ENCODE peak calls at places on chromosomes 16 and 17, in four cellular contexts. One of them, this sample, is unnamed.

GRCh38 chr16:68231384-68232136 is 4.4 kb downstream of the ESRP2 start:
- DNase-seq in H1: no peak
- DNase-seq in HepG2: no peak
- DNase-seq in K562: no peak
- DNase-seq in this sample: no peak

GRCh38 chr16:79013004-79013403 is 587.5 kb downstream of the MAF start:
- DNase-seq in H1: no peak
- DNase-seq in HepG2: no peak
- DNase-seq in K562: no peak
- DNase-seq in this sample: no peak

GRCh38 chr17:50794361-50794760 is 27.0 kb upstream of the ANKRD40CL start:
- DNase-seq in H1: no peak
- DNase-seq in HepG2: no peak
- DNase-seq in K562: no peak
- DNase-seq in this sample: no peak

GRCh38 chr17:80819422-80820164 is 172.0 kb upstream of the CHMP6 start:
- DNase-seq in H1: no peak
- DNase-seq in HepG2: peak; percentile 29
- DNase-seq in K562: no peak
- DNase-seq in this sample: no peak

GRCh38 chr17:47949197-47949759 is 7.9 kb downstream of the PNPO start:
- DNase-seq in H1: peak; percentile 82
- DNase-seq in HepG2: peak; percentile 80
- DNase-seq in K562: peak; percentile 85
- DNase-seq in this sample: peak; percentile 67

GRCh38 chr16:797120-797420 is 3.5 kb downstream of the GNG13 start:
- DNase-seq in H1: no peak
- DNase-seq in HepG2: no peak
- DNase-seq in K562: peak; percentile 78
- DNase-seq in this sample: no peak

GRCh38 chr17:74430706-74431567 is 951 bp upstream of the GPRC5C start:
- DNase-seq in H1: no peak
- DNase-seq in HepG2: peak; percentile 95
- DNase-seq in K562: peak; percentile 63
- DNase-seq in this sample: peak; percentile 40

GRCh38 chr17:50094753-50095616 is at the start of gene PDK2:
- DNase-seq in H1: peak; percentile 85
- DNase-seq in HepG2: peak; percentile 95
- DNase-seq in K562: peak; percentile 85
- DNase-seq in this sample: peak; percentile 96

GRCh38 chr16:53931946-53932345 is 228.0 kb downstream of the FTO start:
- DNase-seq in H1: no peak
- DNase-seq in HepG2: no peak
- DNase-seq in K562: no peak
- DNase-seq in this sample: no peak

GRCh38 chr17:14429084-14429483 is 128.2 kb downstream of the HS3ST3B1 start:
- DNase-seq in H1: no peak
- DNase-seq in HepG2: no peak
- DNase-seq in K562: no peak
- DNase-seq in this sample: no peak

GRCh38 chr17:32627233-32628008 is 140.6 kb downstream of the CDK5R1 start:
- DNase-seq in H1: peak; percentile 41
- DNase-seq in HepG2: no peak
- DNase-seq in K562: no peak
- DNase-seq in this sample: no peak

GRCh38 chr16:85363881-85364280 is 249.2 kb upstream of the GSE1 start:
- DNase-seq in H1: no peak
- DNase-seq in HepG2: no peak
- DNase-seq in K562: no peak
- DNase-seq in this sample: no peak

GRCh38 chr17:46889992-46890564 is 32.9 kb upstream of the GOSR2 start:
- DNase-seq in H1: no peak
- DNase-seq in HepG2: no peak
- DNase-seq in K562: no peak
- DNase-seq in this sample: no peak

GRCh38 chr16:65453646-65454045 is 331.8 kb upstream of the CDH11 start:
- DNase-seq in H1: no peak
- DNase-seq in HepG2: no peak
- DNase-seq in K562: no peak
- DNase-seq in this sample: no peak

GRCh38 chr17:74274703-74275340 is 788 bp downstream of the DNAI2 start:
- DNase-seq in H1: no peak
- DNase-seq in HepG2: no peak
- DNase-seq in K562: no peak
- DNase-seq in this sample: no peak

GRCh38 chr17:55238931-55239297 is 25.8 kb upstream of the HLF start:
- DNase-seq in H1: no peak
- DNase-seq in HepG2: peak; percentile 44
- DNase-seq in K562: peak; percentile 38
- DNase-seq in this sample: no peak

GRCh38 chr17:59785091-59785799 is 77.8 kb downstream of the VMP1 start:
- DNase-seq in H1: no peak
- DNase-seq in HepG2: peak; percentile 64
- DNase-seq in K562: no peak
- DNase-seq in this sample: no peak

GRCh38 chr17:70558821-70559220 is 389.5 kb downstream of the KCNJ2 start:
- DNase-seq in H1: no peak
- DNase-seq in HepG2: no peak
- DNase-seq in K562: no peak
- DNase-seq in this sample: no peak

GRCh38 chr17:38430316-38430715 is 2.1 kb downstream of the ARHGAP23 start:
- DNase-seq in H1: no peak
- DNase-seq in HepG2: no peak
- DNase-seq in K562: no peak
- DNase-seq in this sample: no peak

GRCh38 chr16:50284131-50284911 is 18.0 kb downstream of the ADCY7 start:
- DNase-seq in H1: no peak
- DNase-seq in HepG2: peak; percentile 46
- DNase-seq in K562: no peak
- DNase-seq in this sample: no peak

GRCh38 chr17:19264681-19265080 is 27.5 kb downstream of the EPN2 start:
- DNase-seq in H1: no peak
- DNase-seq in HepG2: no peak
- DNase-seq in K562: no peak
- DNase-seq in this sample: no peak

GRCh38 chr16:87702325-87702811 is 63.4 kb downstream of the KLHDC4 start:
- DNase-seq in H1: no peak
- DNase-seq in HepG2: peak; percentile 19
- DNase-seq in K562: peak; percentile 60
- DNase-seq in this sample: no peak

GRCh38 chr16:5428932-5429331 is 331.3 kb upstream of the EEF2KMT start:
- DNase-seq in H1: no peak
- DNase-seq in HepG2: peak; percentile 9
- DNase-seq in K562: no peak
- DNase-seq in this sample: no peak
- TF ChIP-seq FOSL1 in H1: no peak
- TF ChIP-seq FOSL1 in HepG2: no peak
- TF ChIP-seq FOSL1 in K562: no peak
- TF ChIP-seq FOSL1 in this sample: no peak

GRCh38 chr16:77037696-77038347 is 153.2 kb upstream of the MON1B start:
- DNase-seq in H1: no peak
- DNase-seq in HepG2: no peak
- DNase-seq in K562: no peak
- DNase-seq in this sample: no peak

GRCh38 chr16:77041468-77041867 is 149.5 kb upstream of the MON1B start:
- DNase-seq in H1: no peak
- DNase-seq in HepG2: no peak
- DNase-seq in K562: no peak
- DNase-seq in this sample: no peak

GRCh38 chr16:77043076-77043475 is 147.9 kb upstream of the MON1B start:
- DNase-seq in H1: no peak
- DNase-seq in HepG2: no peak
- DNase-seq in K562: no peak
- DNase-seq in this sample: peak; percentile 8
- TF ChIP-seq FOSL1 in H1: no peak
- TF ChIP-seq FOSL1 in HepG2: no peak
- TF ChIP-seq FOSL1 in K562: no peak
- TF ChIP-seq FOSL1 in this sample: no peak

GRCh38 chr17:7241047-7241733 is 1.1 kb downstream of the GABARAP start:
- DNase-seq in H1: no peak
- DNase-seq in HepG2: no peak
- DNase-seq in K562: no peak
- DNase-seq in this sample: no peak

GRCh38 chr17:7239091-7240027 is at the start of gene PHF23:
- DNase-seq in H1: peak; percentile 99
- DNase-seq in HepG2: peak; percentile 97
- DNase-seq in K562: peak; percentile 82
- DNase-seq in this sample: peak; percentile 99

GRCh38 chr17:7241783-7242716 is at the start of gene GABARAP:
- DNase-seq in H1: no peak
- DNase-seq in HepG2: peak; percentile 82
- DNase-seq in K562: peak; percentile 70
- DNase-seq in this sample: peak; percentile 83

GRCh38 chr17:7240375-7240774 is 1.1 kb upstream of the PHF23 start:
- DNase-seq in H1: no peak
- DNase-seq in HepG2: no peak
- DNase-seq in K562: no peak
- DNase-seq in this sample: no peak

GRCh38 chr17:7242717-7243576 is 698 bp upstream of the GABARAP start:
- DNase-seq in H1: no peak
- DNase-seq in HepG2: peak; percentile 92
- DNase-seq in K562: peak; percentile 73
- DNase-seq in this sample: peak; percentile 95
- TF ChIP-seq FOSL1 in H1: peak; percentile 83
- TF ChIP-seq FOSL1 in HepG2: no peak
- TF ChIP-seq FOSL1 in K562: peak; percentile 32
- TF ChIP-seq FOSL1 in this sample: peak; percentile 44

GRCh38 chr16:17374668-17375255 is 96.0 kb downstream of the XYLT1 start:
- DNase-seq in H1: no peak
- DNase-seq in HepG2: no peak
- DNase-seq in K562: no peak
- DNase-seq in this sample: no peak
- TF ChIP-seq FOSL1 in H1: no peak
- TF ChIP-seq FOSL1 in HepG2: no peak
- TF ChIP-seq FOSL1 in K562: no peak
- TF ChIP-seq FOSL1 in this sample: no peak

GRCh38 chr17:77375917-77376651 is 235.3 kb downstream of the SEC14L1 start:
- DNase-seq in H1: no peak
- DNase-seq in HepG2: no peak
- DNase-seq in K562: no peak
- DNase-seq in this sample: no peak

GRCh38 chr17:77374170-77374936 is 233.6 kb downstream of the SEC14L1 start:
- DNase-seq in H1: peak; percentile 59
- DNase-seq in HepG2: peak; percentile 95
- DNase-seq in K562: peak; percentile 84
- DNase-seq in this sample: no peak

GRCh38 chr17:77375526-77375916 is 234.8 kb downstream of the SEC14L1 start:
- DNase-seq in H1: no peak
- DNase-seq in HepG2: no peak
- DNase-seq in K562: no peak
- DNase-seq in this sample: no peak

GRCh38 chr17:77373298-77374169 is 232.8 kb downstream of the SEC14L1 start:
- DNase-seq in H1: no peak
- DNase-seq in HepG2: no peak
- DNase-seq in K562: no peak
- DNase-seq in this sample: no peak

DNA sequence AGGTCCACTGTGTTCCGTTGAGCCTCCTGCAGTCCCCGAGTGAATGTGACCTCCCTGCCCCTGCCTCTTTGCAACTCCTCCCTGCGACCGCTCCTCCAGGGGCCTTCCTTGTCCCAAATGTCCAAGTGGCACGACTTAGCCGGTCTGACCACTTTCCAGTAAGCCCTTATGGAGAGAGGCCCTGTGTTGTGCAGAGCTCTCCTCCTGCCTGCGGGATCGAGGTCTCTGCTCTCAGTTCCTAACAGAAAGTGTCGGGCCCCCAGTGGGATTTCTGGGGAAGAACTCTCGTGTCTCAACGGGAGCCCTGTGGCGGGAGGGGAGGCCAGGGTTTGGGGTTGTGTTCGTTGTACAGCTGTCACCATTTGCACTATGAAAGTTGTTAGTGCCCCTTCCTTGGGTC is 234.3 kb downstream of the SEC14L1 start:
- DNase-seq in H1: no peak
- DNase-seq in HepG2: no peak
- DNase-seq in K562: no peak
- DNase-seq in this sample: no peak
- TF ChIP-seq FOSL1 in H1: no peak
- TF ChIP-seq FOSL1 in HepG2: no peak
- TF ChIP-seq FOSL1 in K562: no peak
- TF ChIP-seq FOSL1 in this sample: no peak

This sample was measured in HCT116.